ENCODE peak calls at places on chromosomes 2 and 18, in four cellular contexts. V is activated T-helper 1 cell treated with Interleukin-2 at 50 U/mL for 16 hours, G is G401, A is cardiac muscle cell. H is an unnamed sample.

GRCh38 chr2:144431384-144431783 is 88.5 kb downstream of the ZEB2 start:
- DNase-seq in V (no peak), G (no peak), A (no peak), H (no peak)

GRCh38 chr18:6370410-6370809 is 44.3 kb downstream of the L3MBTL4 start:
- DNase-seq in G (no peak), V (no peak), A (no peak), H (no peak)

GRCh38 chr18:50928551-50928950 is 39.3 kb upstream of the ELAC1 start:
- DNase-seq in A (peak), V (no peak), G (no peak), H (no peak)

GRCh38 chr2:119853777-119854399 is 94.2 kb downstream of the PTPN4 start:
- DNase-seq in V (no peak), A (no peak), G (no peak), H (no peak)

GRCh38 chr2:209431701-209432100 is 7.9 kb downstream of the MAP2 start:
- DNase-seq in G (no peak), V (no peak), A (peak), H (no peak)

GRCh38 chr2:46010223-46010924 is 286.8 kb upstream of the EPAS1 start:
- DNase-seq in A (no peak), V (no peak), G (no peak), H (no peak)

GRCh38 chr2:130756041-130756720 is 841 bp downstream of the AMER3 start:
- DNase-seq in V (no peak), G (peak), A (peak), H (no peak)

GRCh38 chr18:79988925-79989361 is 580 bp upstream of the TXNL4A start:
- DNase-seq in G (no peak), V (no peak), A (peak), H (no peak)

GRCh38 chr2:63977904-63978303 is 41.3 kb downstream of the VPS54 start:
- DNase-seq in G (no peak), V (no peak), A (no peak), H (no peak)

GRCh38 chr2:237978058-237978712 is 11.4 kb downstream of the UBE2F start:
- DNase-seq in V (no peak), A (peak), G (peak), H (no peak)